ENCODE peak calls at places on chromosome 9, in four cellular contexts. R, I, K and S are unnamed samples. For H3K4me1, the result is how much of the 10 kb centered on the place peaks cover.

GRCh38 chr9:69888876-69889585 is 68.4 kb downstream of the CFAP95 start:
- DNase-seq in R (no peak), I (no peak), K (no peak), S (no peak)

GRCh38 chr9:135898634-135899407 is 8.5 kb downstream of the CAMSAP1 start:
- DNase-seq in R (no peak), I (no peak), K (peak), S (no peak)

GRCh38 chr9:61670616-61671015 is 480.8 kb downstream of the SPATA31A7 start:
- DNase-seq in R (no peak), I (no peak), K (peak), S (no peak)

GRCh38 chr9:2567922-2568321 is 53.7 kb upstream of the VLDLR start:
- DNase-seq in R (no peak), I (no peak), K (no peak), S (no peak)

GRCh38 chr9:32523910-32524309 is 2.1 kb downstream of the RIGI start:
- DNase-seq in R (no peak), I (no peak), K (no peak), S (no peak)

GRCh38 chr9:112175796-112176315 is 759 bp upstream of the SUSD1 start:
- DNase-seq in R (no peak), I (no peak), K (no peak), S (no peak)

GRCh38 chr9:91949293-91949945 is 609 bp downstream of the ROR2 start:
- DNase-seq in R (no peak), I (peak), K (no peak), S (no peak)

GRCh38 chr9:29211681-29212589 is 1638.7 kb upstream of the C9orf72 start:
- DNase-seq in R (peak), I (peak), K (peak), S (peak)

GRCh38 chr9:132381966-132382541 is 24.6 kb downstream of the TTF1 start:
- DNase-seq in R (no peak), I (no peak), K (no peak), S (no peak)

GRCh38 chr9:121222524-121223171 is 21.0 kb upstream of the RAB14 start:
- DNase-seq in R (no peak), I (no peak), K (no peak), S (no peak)

GRCh38 chr9:118595719-118596305 is 773.4 kb downstream of the BRINP1 start:
- DNase-seq in R (no peak), I (peak), K (no peak), S (no peak)

GRCh38 chr9:120916573-120916972 is 10.0 kb downstream of the TRAF1 start:
- DNase-seq in R (no peak), I (peak), K (no peak), S (no peak)

GRCh38 chr9:69181908-69182353 is 7.9 kb downstream of the TJP2 start:
- DNase-seq in R (no peak), I (no peak), K (no peak), S (no peak)

GRCh38 chr9:36450110-36450732 is 50.2 kb upstream of the RNF38 start:
- DNase-seq in R (no peak), I (peak), K (no peak), S (no peak)

GRCh38 chr9:120531683-120532300 is 48.2 kb downstream of the CDK5RAP2 start:
- DNase-seq in R (no peak), I (no peak), K (no peak), S (no peak)

GRCh38 chr9:109329274-109330258 is 8.7 kb upstream of the EPB41L4B start:
- DNase-seq in R (peak), I (peak), K (peak), S (peak)

GRCh38 chr9:113393281-113393680 is 7.8 kb downstream of the ALAD start:
- DNase-seq in R (no peak), I (no peak), K (peak), S (no peak)

GRCh38 chr9:117919594-117919993 is 215.4 kb downstream of the TLR4 start:
- DNase-seq in R (no peak), I (no peak), K (no peak), S (no peak)

GRCh38 chr9:136857166-136857565 is 5.0 kb downstream of the MAMDC4 start:
- DNase-seq in R (peak), I (no peak), K (no peak), S (no peak)

GRCh38 chr9:129570450-129571297 is 50.2 kb downstream of the C9orf50 start:
- DNase-seq in R (peak), I (peak), K (no peak), S (no peak)

GRCh38 chr9:89606049-89606481 is 1.3 kb downstream of the GADD45G start:
- DNase-seq in R (peak), I (peak), K (peak), S (peak)

GRCh38 chr9:129309041-129309430 is 131.0 kb upstream of the IER5L start:
- DNase-seq in R (peak), I (no peak), K (peak), S (peak)

GRCh38 chr9:138119202-138120027 is 241.8 kb downstream of the CACNA1B start:
- DNase-seq in R (no peak), I (no peak), K (peak), S (no peak)

GRCh38 chr9:34546834-34547827 is 24.3 kb upstream of the ENHO start:
- DNase-seq in R (peak), I (no peak), K (peak), S (no peak)

GRCh38 chr9:8660383-8660782 is 860.8 kb upstream of the DMAC1 start:
- DNase-seq in R (peak), I (no peak), K (no peak), S (no peak)

GRCh38 chr9:93301911-93302525 is 118.1 kb downstream of the WNK2 start:
- DNase-seq in R (peak), I (peak), K (peak), S (peak)

GRCh38 chr9:78904686-78905085 is 607.8 kb downstream of the PSAT1 start:
- DNase-seq in R (no peak), I (no peak), K (no peak), S (no peak)

GRCh38 chr9:134983094-134983493 is 65.4 kb upstream of the FCN1 start:
- DNase-seq in R (peak), I (peak), K (peak), S (peak)

GRCh38 chr9:116027511-116027910 is 126.1 kb upstream of the PAPPA start:
- DNase-seq in R (no peak), I (no peak), K (no peak), S (no peak)

GRCh38 chr9:120583958-120584369 is 4.0 kb upstream of the CDK5RAP2 start:
- DNase-seq in R (peak), I (peak), K (no peak), S (no peak)

GRCh38 chr9:2771101-2771500 is 53.8 kb downstream of the KCNV2 start:
- DNase-seq in R (no peak), I (no peak), K (no peak), S (no peak)

GRCh38 chr9:127129073-127129717 is 6.8 kb upstream of the ANGPTL2 start:
- DNase-seq in R (no peak), I (no peak), K (no peak), S (no peak)

DNA sequence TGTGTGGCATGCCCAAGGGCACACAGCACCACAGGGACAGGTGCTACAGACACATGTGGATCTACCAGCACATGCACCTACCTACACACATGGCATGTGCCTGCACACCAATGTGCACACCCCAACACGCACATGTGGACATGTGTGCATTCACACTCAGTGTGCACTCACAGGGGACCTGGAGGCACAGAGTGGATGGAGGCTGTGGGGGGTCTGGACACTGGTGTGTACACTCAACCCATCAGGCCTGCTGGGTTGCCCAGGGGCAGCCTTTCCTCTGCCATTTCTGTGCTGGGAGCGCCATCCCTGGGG is 1.7 kb downstream of the CRB2 start:
- DNase-seq in R (no peak), I (no peak), K (no peak), S (no peak)
- H3K4me1 ChIP-seq in R (under half), I (under half), K (under half), S (under half)

DNA sequence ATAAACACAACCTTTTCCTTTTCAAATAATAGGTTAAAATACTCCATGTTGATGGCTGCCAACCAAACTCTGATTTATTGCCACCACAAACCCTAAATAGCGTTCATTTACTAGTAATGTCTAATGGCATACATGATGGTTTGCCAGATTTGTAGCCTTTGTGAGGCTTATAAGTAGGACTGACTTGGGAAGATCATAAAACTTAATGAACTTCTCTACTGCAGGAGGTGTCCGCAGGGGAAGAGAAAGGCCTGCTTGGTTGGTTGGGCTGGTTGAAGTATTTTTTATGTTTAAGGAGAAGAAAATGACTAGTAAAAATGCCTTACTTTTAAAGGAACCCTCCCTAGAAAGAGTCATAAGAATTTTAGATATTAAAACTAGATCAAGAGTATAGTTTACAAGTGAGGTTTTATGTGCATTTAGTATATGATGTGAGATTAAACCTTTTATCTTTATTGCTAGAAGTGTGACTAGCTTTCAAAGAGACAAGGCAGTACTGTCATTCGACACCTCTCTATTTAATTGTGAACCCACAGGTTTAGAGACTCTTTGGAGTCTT is 5.0 kb downstream of the PBX3 start:
- DNase-seq in R (no peak), I (no peak), K (no peak), S (no peak)
- H3K4me3 ChIP-seq in R (no peak), I (no peak), K (no peak), S (no peak)

DNA sequence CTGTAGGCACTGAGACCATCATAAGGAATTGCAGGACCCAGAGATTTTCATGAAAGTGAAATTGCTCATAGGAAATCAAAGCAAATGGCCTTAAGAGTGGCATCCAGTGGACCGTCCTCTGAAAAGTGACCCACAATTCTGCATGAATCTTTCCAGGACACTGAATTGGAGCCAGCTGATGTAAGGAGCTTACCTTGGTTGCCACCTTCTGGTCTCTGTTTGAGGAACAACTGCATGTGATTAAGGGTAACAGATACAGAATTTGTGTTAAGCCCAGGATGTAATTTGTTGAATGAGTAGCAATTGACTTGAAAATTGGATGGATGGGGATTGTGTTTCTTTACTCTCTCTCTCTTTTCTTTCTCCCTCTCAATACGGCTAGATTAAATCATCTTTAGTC is 49.9 kb upstream of the GAS1 start:
- DNase-seq in R (no peak), I (no peak), K (no peak), S (no peak)
- TF ChIP-seq CTCF in R (no peak), I (no peak), K (no peak), S (no peak)

GRCh38 chr9:83041771-83042170 is 21.2 kb downstream of the RASEF start:
- DNase-seq in R (no peak), I (no peak), K (no peak), S (no peak)

GRCh38 chr9:83034587-83034986 is 28.4 kb downstream of the RASEF start:
- DNase-seq in R (no peak), I (no peak), K (no peak), S (no peak)

GRCh38 chr9:83036043-83036442 is 26.9 kb downstream of the RASEF start:
- DNase-seq in R (no peak), I (no peak), K (no peak), S (no peak)

GRCh38 chr9:83043583-83043982 is 19.4 kb downstream of the RASEF start:
- DNase-seq in R (no peak), I (no peak), K (no peak), S (no peak)

GRCh38 chr9:83039303-83039702 is 23.6 kb downstream of the RASEF start:
- DNase-seq in R (no peak), I (no peak), K (no peak), S (no peak)
- H3K4me1 ChIP-seq in R (under half), I (under half), K (under half), S (under half)